ENCODE peak calls at places on chromosome 20, in nine cellular contexts. V is activated naive CD4-positive, alpha-beta T cell; S is GM10248; U is NCI-H510A treated with DMSO at 0.1 percent for 48 hours; K is cardiac muscle cell; M is tibial artery; F is left cardiac atrium; G is MCF 10A; Q is hepatic stellate cell. T is an unnamed sample.
A peak's percentile ranks its signal among the peaks of the same experiment; 100 is the strongest.

GRCh38 chr20:21183722-21184121 is 57.8 kb downstream of the KIZ start:
- DNase-seq in V (no peak), S (no peak), U (no peak), K (peak; percentile 40), M (no peak), F (no peak), G (peak; percentile 29), Q (peak; percentile 11), T (no peak)

GRCh38 chr20:57747889-57748456 is 38.2 kb upstream of the PMEPA1 start:
- DNase-seq in V (no peak), S (no peak), U (no peak), K (no peak), M (no peak), F (no peak), G (no peak), Q (no peak), T (no peak)

GRCh38 chr20:37239026-37239451 is 22.6 kb downstream of the GHRH start:
- DNase-seq in V (no peak), S (no peak), U (no peak), K (no peak), M (no peak), F (no peak), G (no peak), Q (no peak), T (no peak)

GRCh38 chr20:48893374-48893773 is 28.1 kb upstream of the ARFGEF2 start:
- DNase-seq in V (no peak), S (no peak), U (no peak), K (no peak), M (no peak), F (no peak), G (no peak), Q (no peak), T (no peak)

GRCh38 chr20:57124800-57125399 is 141.5 kb downstream of the BMP7 start:
- DNase-seq in V (no peak), S (no peak), U (no peak), K (no peak), M (no peak), F (no peak), G (no peak), Q (no peak), T (no peak)

GRCh38 chr20:57030611-57031600 is 235.5 kb downstream of the BMP7 start:
- DNase-seq in V (no peak), S (no peak), U (no peak), K (peak; percentile 9), M (no peak), F (no peak), G (peak; percentile 51), Q (no peak), T (no peak)

GRCh38 chr20:37544386-37544785 is 16.7 kb upstream of the BLCAP start:
- DNase-seq in V (no peak), S (no peak), U (no peak), K (no peak), M (no peak), F (no peak), G (no peak), Q (no peak), T (no peak)

GRCh38 chr20:44707259-44707580 is 7.9 kb upstream of the CCN5 start:
- DNase-seq in V (no peak), S (no peak), U (no peak), K (no peak), M (no peak), F (no peak), G (no peak), Q (no peak), T (no peak)

GRCh38 chr20:444117-444516 is 18.2 kb downstream of the TBC1D20 start:
- DNase-seq in V (no peak), S (no peak), U (no peak), K (no peak), M (no peak), F (no peak), G (no peak), Q (no peak), T (no peak)

GRCh38 chr20:35648836-35649235 is 15.9 kb downstream of the CPNE1 start:
- DNase-seq in V (no peak), S (no peak), U (no peak), K (peak; percentile 51), M (no peak), F (no peak), G (peak; percentile 18), Q (no peak), T (no peak)

GRCh38 chr20:23254505-23254904 is 96.1 kb upstream of the NXT1 start:
- DNase-seq in V (no peak), S (no peak), U (no peak), K (no peak), M (no peak), F (no peak), G (no peak), Q (no peak), T (no peak)

GRCh38 chr20:63472159-63472811 is at the start of gene KCNQ2:
- DNase-seq in V (no peak), S (no peak), U (no peak), K (no peak), M (no peak), F (no peak), G (no peak), Q (no peak), T (no peak)

GRCh38 chr20:46905364-46906125 is 10.9 kb downstream of the EYA2 start:
- DNase-seq in V (no peak), S (no peak), U (no peak), K (peak; percentile 21), M (peak; percentile 42), F (peak; percentile 36), G (peak; percentile 4), Q (no peak), T (no peak)

GRCh38 chr20:4051413-4052138 is 36.2 kb upstream of the RNF24 start:
- DNase-seq in V (no peak), S (no peak), U (no peak), K (peak; percentile 65), M (no peak), F (no peak), G (no peak), Q (no peak), T (no peak)

GRCh38 chr20:9235518-9235917 is 166.6 kb downstream of the PLCB4 start:
- DNase-seq in V (no peak), S (no peak), U (no peak), K (peak; percentile 84), M (no peak), F (no peak), G (peak; percentile 71), Q (no peak), T (no peak)

GRCh38 chr20:3101737-3102574 is 17.4 kb upstream of the AVP start:
- DNase-seq in V (no peak), S (no peak), U (no peak), K (no peak), M (no peak), F (no peak), G (no peak), Q (no peak), T (no peak)

GRCh38 chr20:24479595-24479994 is 10.2 kb downstream of the SYNDIG1 start:
- DNase-seq in V (no peak), S (no peak), U (no peak), K (no peak), M (no peak), F (no peak), G (no peak), Q (no peak), T (no peak)

GRCh38 chr20:48025061-48025515 is 239.8 kb upstream of the SULF2 start:
- DNase-seq in V (no peak), S (no peak), U (no peak), K (peak; percentile 95), M (peak; percentile 48), F (peak; percentile 71), G (peak; percentile 84), Q (no peak), T (no peak)

GRCh38 chr20:1401431-1401907 is 8.6 kb upstream of the FKBP1A start:
- DNase-seq in V (no peak), S (no peak), U (no peak), K (no peak), M (no peak), F (no peak), G (no peak), Q (no peak), T (no peak)

GRCh38 chr20:45969712-45970634 is 2.0 kb downstream of the ZNF335 start:
- DNase-seq in V (no peak), S (peak; percentile 46), U (peak; percentile 59), K (peak; percentile 74), M (no peak), F (no peak), G (peak; percentile 81), Q (peak; percentile 76), T (peak; percentile 53)

GRCh38 chr20:63130654-63131577 is 85.0 kb downstream of the YTHDF1 start:
- DNase-seq in V (no peak), S (no peak), U (no peak), K (no peak), M (no peak), F (peak; percentile 18), G (no peak), Q (no peak), T (no peak)

GRCh38 chr20:48651960-48652359 is 175.8 kb downstream of the PREX1 start:
- DNase-seq in V (no peak), S (no peak), U (no peak), K (no peak), M (no peak), F (no peak), G (no peak), Q (no peak), T (no peak)

GRCh38 chr20:35020108-35021031 is 64.7 kb downstream of the MYH7B start:
- DNase-seq in V (no peak), S (no peak), U (no peak), K (peak; percentile 21), M (no peak), F (no peak), G (no peak), Q (no peak), T (no peak)

GRCh38 chr20:40741507-40742106 is 52.6 kb upstream of the MAFB start:
- DNase-seq in V (no peak), S (peak; percentile 48), U (peak; percentile 20), K (peak; percentile 66), M (peak; percentile 32), F (peak; percentile 38), G (peak; percentile 69), Q (peak; percentile 25), T (no peak)

GRCh38 chr20:44255942-44256341 is 8.8 kb downstream of the GDAP1L1 start:
- DNase-seq in V (no peak), S (no peak), U (no peak), K (no peak), M (no peak), F (no peak), G (no peak), Q (no peak), T (no peak)

GRCh38 chr20:19789446-19789845 is 31.4 kb downstream of the RIN2 start:
- DNase-seq in V (no peak), S (no peak), U (no peak), K (no peak), M (no peak), F (no peak), G (no peak), Q (no peak), T (no peak)

GRCh38 chr20:40080059-40080652 is 608.9 kb downstream of the MAFB start:
- DNase-seq in V (no peak), S (no peak), U (no peak), K (no peak), M (no peak), F (no peak), G (no peak), Q (no peak), T (no peak)